ENCODE peak calls at places on chromosomes 4 and X, in ten cellular contexts. Y is neural crest cell, T is Caki2, O is pons, U is osteocyte, F is NCI-H226, M is HS-5, C is posterior vena cava, A is nucleus accumbens, L is hypothalamus. G is an unnamed sample.

GRCh38 chr4:38940476-38940875 is 72.9 kb downstream of the FAM114A1 start:
- DNase-seq in Y (no peak), T (no peak), O (no peak), U (no peak), F (no peak), M (no peak), C (no peak), A (no peak), L (no peak), G (no peak)

GRCh38 chr4:183299464-183299863 is 20.6 kb downstream of the CLDN22 start:
- DNase-seq in Y (no peak), T (no peak), O (no peak), U (no peak), F (no peak), M (no peak), C (no peak), A (no peak), L (no peak), G (no peak)

GRCh38 chr4:78781086-78781630 is 5.0 kb downstream of the BMP2K start:
- DNase-seq in Y (no peak), T (no peak), O (no peak), U (no peak), F (no peak), M (no peak), C (no peak), A (no peak), L (no peak), G (no peak)

GRCh38 chr4:48065587-48066052 is 49.0 kb downstream of the NIPAL1 start:
- DNase-seq in Y (no peak), T (no peak), O (no peak), U (no peak), F (no peak), M (no peak), C (no peak), A (no peak), L (no peak), G (no peak)

GRCh38 chrX:87582453-87582852 is 64.9 kb downstream of the KLHL4 start:
- DNase-seq in Y (no peak), T (no peak), O (no peak), U (no peak), F (no peak), M (no peak), C (no peak), A (no peak), L (no peak), G (no peak)

GRCh38 chrX:8987672-8988250 is 46.2 kb downstream of the FAM9B start:
- DNase-seq in Y (no peak), T (no peak), O (no peak), U (no peak), F (no peak), M (no peak), C (no peak), A (no peak), L (no peak), G (no peak)

GRCh38 chr4:141036786-141037185 is 96.5 kb downstream of the RNF150 start:
- DNase-seq in Y (no peak), T (no peak), O (no peak), U (no peak), F (no peak), M (no peak), C (no peak), A (no peak), L (no peak), G (no peak)

GRCh38 chr4:48585401-48585800 is 95.3 kb downstream of the ZAR1 start:
- DNase-seq in Y (no peak), T (no peak), O (peak), U (no peak), F (no peak), M (no peak), C (no peak), A (no peak), L (peak), G (no peak)

GRCh38 chrX:15158736-15159406 is 111.0 kb downstream of the ASB9 start:
- DNase-seq in Y (no peak), T (no peak), O (no peak), U (no peak), F (no peak), M (no peak), C (no peak), A (no peak), L (no peak), G (no peak)